ENCODE peak calls at places on chromosomes 4 and X, in seven cellular contexts. Q is upper lobe of right lung, P is non-pigmented ciliary epithelial cell, O is T-helper 17 cell, F is germinal center, T is sciatic nerve, B is T follicular helper cell. V is an unnamed sample.

GRCh38 chr4:169773889-169774288 is 16.1 kb upstream of the HPF1 start:
- DNase-seq in Q (no peak), P (no peak), O (no peak), F (no peak), T (no peak), B (no peak), V (no peak)

GRCh38 chr4:73731968-73732610 is 8.3 kb upstream of the CXCL8 start:
- DNase-seq in Q (no peak), P (no peak), O (no peak), F (no peak), T (no peak), B (no peak), V (no peak)

GRCh38 chr4:79535516-79535915 is 127.5 kb upstream of the GK2 start:
- DNase-seq in Q (no peak), P (no peak), O (no peak), F (no peak), T (no peak), B (no peak), V (no peak)

GRCh38 chrX:78979789-78980464 is 34.7 kb downstream of the P2RY10 start:
- DNase-seq in Q (no peak), P (no peak), O (no peak), F (no peak), T (no peak), B (no peak), V (no peak)

GRCh38 chrX:39726810-39727209 is 370.9 kb downstream of the BCOR start:
- DNase-seq in Q (no peak), P (no peak), O (no peak), F (no peak), T (no peak), B (no peak), V (no peak)

GRCh38 chr4:2991243-2991642 is 27.9 kb downstream of the GRK4 start:
- DNase-seq in Q (no peak), P (no peak), O (no peak), F (no peak), T (no peak), B (no peak), V (no peak)

GRCh38 chrX:103839404-103839803 is 7.3 kb upstream of the RAB9B start:
- DNase-seq in Q (no peak), P (no peak), O (no peak), F (no peak), T (no peak), B (no peak), V (no peak)

GRCh38 chr4:42995343-42995944 is 102.9 kb downstream of the GRXCR1 start:
- DNase-seq in Q (no peak), P (no peak), O (no peak), F (peak; percentile 23), T (no peak), B (no peak), V (no peak)

GRCh38 chr4:54498661-54499111 is 159.1 kb upstream of the KIT start:
- DNase-seq in Q (no peak), P (no peak), O (no peak), F (no peak), T (no peak), B (no peak), V (no peak)

GRCh38 chr4:2043396-2044118 is 15.6 kb upstream of the NAT8L start:
- DNase-seq in Q (peak; percentile 60), P (no peak), O (no peak), F (no peak), T (no peak), B (no peak), V (no peak)

GRCh38 chr4:85039526-85039925 is 73.0 kb upstream of the WDFY3 start:
- DNase-seq in Q (no peak), P (peak; percentile 30), O (no peak), F (no peak), T (no peak), B (no peak), V (no peak)

GRCh38 chr4:140084426-140084825 is 69.6 kb downstream of the MAML3 start:
- DNase-seq in Q (no peak), P (no peak), O (no peak), F (no peak), T (no peak), B (no peak), V (no peak)

V was measured in ovary.